ENCODE peak calls at places on chromosomes 2 and 18, in eight cellular contexts. K is GM23248; C is MM.1S; V is hepatocyte; S is lung; R is effector memory CD4-positive, alpha-beta T cell; J is CD8-positive, alpha-beta T cell; Z is neuronal stem cell. I is an unnamed sample. For H3K9me3, the result is how much of the 10 kb centered on the place peaks cover.

GRCh38 chr2:62149708-62150107 is 46.2 kb upstream of the B3GNT2 start:
- DNase-seq in K (peak), C (no peak), V (peak), S (no peak), R (no peak), J (no peak), Z (no peak), I (no peak)

GRCh38 chr18:13406770-13407169 is 188.2 kb downstream of the LDLRAD4 start:
- DNase-seq in K (no peak), C (no peak), V (no peak), S (no peak), R (no peak), J (no peak), Z (no peak), I (no peak)

GRCh38 chr18:45728341-45729010 is 4.5 kb downstream of the SLC14A1 start:
- DNase-seq in K (peak), C (no peak), V (no peak), S (no peak), R (no peak), J (no peak), Z (no peak), I (no peak)

GRCh38 chr18:75548353-75548752 is 120.8 kb upstream of the SMIM21 start:
- DNase-seq in K (no peak), C (peak), V (peak), S (peak), R (no peak), J (no peak), Z (peak), I (no peak)

GRCh38 chr2:112733449-112733848 is 12.6 kb downstream of the NT5DC4 start:
- DNase-seq in K (no peak), C (no peak), V (no peak), S (no peak), R (no peak), J (no peak), Z (no peak), I (no peak)

GRCh38 chr2:109715302-109715937 is 78.7 kb upstream of the RGPD5 start:
- DNase-seq in K (peak), C (no peak), V (peak), S (no peak), R (no peak), J (no peak), Z (no peak), I (no peak)

GRCh38 chr2:176283268-176283667 is 14.0 kb downstream of the MTX2 start:
- DNase-seq in K (peak), C (no peak), V (no peak), S (no peak), R (no peak), J (no peak), Z (no peak), I (no peak)

GRCh38 chr2:112140899-112141622 is 2.9 kb downstream of the FBLN7 start:
- DNase-seq in K (no peak), C (no peak), V (no peak), S (no peak), R (no peak), J (no peak), Z (no peak), I (no peak)

GRCh38 chr2:167509585-167509984 is 621.3 kb downstream of the XIRP2 start:
- DNase-seq in K (peak), C (no peak), V (peak), S (no peak), R (no peak), J (no peak), Z (peak), I (no peak)

GRCh38 chr18:25516121-25516520 is 164.2 kb upstream of the ZNF521 start:
- DNase-seq in K (no peak), C (no peak), V (no peak), S (no peak), R (no peak), J (no peak), Z (no peak), I (no peak)

GRCh38 chr2:54052825-54053718 is 62.3 kb upstream of the ACYP2 start:
- DNase-seq in K (peak), C (peak), V (no peak), S (no peak), R (no peak), J (no peak), Z (no peak), I (no peak)

DNA sequence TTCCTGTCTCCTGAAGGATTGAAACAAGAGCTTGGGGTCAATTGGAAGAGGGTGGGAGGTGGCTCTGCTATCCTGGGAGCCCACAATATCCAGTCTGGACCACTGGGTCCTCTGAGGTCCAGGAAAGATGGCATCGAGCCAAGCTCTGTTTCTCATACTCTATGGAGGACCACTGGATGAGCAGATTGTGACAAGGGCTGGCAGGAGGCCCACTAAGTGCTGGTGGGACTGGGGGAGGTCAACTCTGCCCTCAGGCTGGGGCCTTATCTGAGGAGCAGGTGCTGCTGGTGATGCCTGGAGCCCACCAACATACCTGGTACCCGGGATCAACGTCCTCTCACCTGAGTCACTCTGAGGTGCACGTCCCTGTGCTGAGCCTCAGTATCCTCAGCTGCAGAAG is 142.4 kb downstream of the NDUFA10 start:
- DNase-seq in K (no peak), C (no peak), V (no peak), S (peak), R (no peak), J (no peak), Z (no peak), I (no peak)
- H3K9me3 ChIP-seq in K (under half), C (under half), V (under half), S (under half), R (under half), J (under half), Z (under half), I (under half)

DNA sequence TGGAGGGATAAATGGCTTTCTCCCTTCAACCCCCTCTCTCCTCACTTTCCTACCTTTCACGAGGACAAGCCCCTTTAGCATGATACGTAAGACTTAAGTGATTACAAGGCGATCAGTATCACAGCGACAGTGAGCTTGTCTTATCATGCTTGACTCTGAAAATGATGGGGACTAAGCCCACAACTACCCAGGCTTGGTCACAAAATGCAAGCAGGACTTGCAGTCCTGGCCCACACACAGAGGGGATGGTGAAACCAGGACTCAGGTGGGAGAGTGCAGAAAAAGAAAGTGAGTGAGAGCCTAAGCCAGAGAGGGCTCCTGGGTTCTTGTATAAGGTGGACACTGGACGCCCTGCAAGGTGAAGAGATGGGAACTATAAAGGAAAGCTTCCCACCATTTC is 95.7 kb upstream of the ARL4C start:
- DNase-seq in K (no peak), C (no peak), V (no peak), S (no peak), R (no peak), J (no peak), Z (no peak), I (no peak)
- H3K9me3 ChIP-seq in K (under half), C (under half), V (under half), S (under half), R (under half), J (under half), Z (under half), I (under half)

GRCh38 chr2:172540421-172540820 is 15.5 kb upstream of the PDK1 start:
- DNase-seq in K (peak), C (no peak), V (no peak), S (no peak), R (no peak), J (no peak), Z (no peak), I (no peak)
- H3K9me3 ChIP-seq in K (under half), C (under half), V (under half), S (under half), R (under half), J (under half), Z (under half), I (under half)

GRCh38 chr2:13585732-13586131 is 869.0 kb downstream of the TRIB2 start:
- DNase-seq in K (no peak), C (no peak), V (no peak), S (no peak), R (no peak), J (no peak), Z (no peak), I (no peak)

GRCh38 chr2:13578547-13578946 is 861.8 kb downstream of the TRIB2 start:
- DNase-seq in K (no peak), C (no peak), V (no peak), S (no peak), R (no peak), J (no peak), Z (no peak), I (no peak)

GRCh38 chr2:13581471-13581870 is 864.7 kb downstream of the TRIB2 start:
- DNase-seq in K (peak), C (no peak), V (no peak), S (no peak), R (no peak), J (no peak), Z (no peak), I (no peak)

GRCh38 chr2:13584020-13584419 is 867.3 kb downstream of the TRIB2 start:
- DNase-seq in K (peak), C (no peak), V (no peak), S (no peak), R (no peak), J (no peak), Z (no peak), I (no peak)

DNA sequence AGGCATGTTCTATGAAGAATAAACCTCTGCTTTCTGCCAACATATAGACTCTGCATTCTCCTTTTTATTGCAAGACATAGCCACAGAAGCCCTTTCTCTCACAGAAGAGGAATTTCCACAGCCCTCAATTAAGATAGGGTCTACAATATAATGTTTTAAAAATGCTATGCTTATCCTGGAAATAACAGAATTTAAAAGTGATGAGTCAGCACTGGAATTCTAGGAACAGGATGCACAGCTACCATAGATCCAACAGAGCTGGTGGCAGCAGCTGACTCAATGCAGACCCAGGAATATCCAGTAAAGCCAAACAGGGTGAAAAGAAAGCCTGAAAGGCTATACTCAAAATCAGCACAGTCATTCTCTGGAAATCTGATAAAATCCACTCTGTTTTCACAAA is 866.9 kb downstream of the TRIB2 start:
- DNase-seq in K (no peak), C (no peak), V (no peak), S (no peak), R (no peak), J (no peak), Z (no peak), I (no peak)
- H3K9me3 ChIP-seq in K (under half), C (under half), V (under half), S (under half), R (under half), J (under half), Z (under half), I (under half)

GRCh38 chr2:56167616-56168015 is 16.2 kb upstream of the CCDC85A start:
- DNase-seq in K (peak), C (no peak), V (no peak), S (no peak), R (no peak), J (no peak), Z (no peak), I (no peak)

GRCh38 chr2:56169521-56169920 is 14.3 kb upstream of the CCDC85A start:
- DNase-seq in K (no peak), C (no peak), V (no peak), S (no peak), R (no peak), J (no peak), Z (no peak), I (no peak)

GRCh38 chr2:56170536-56170935 is 13.3 kb upstream of the CCDC85A start:
- DNase-seq in K (peak), C (no peak), V (no peak), S (no peak), R (no peak), J (no peak), Z (no peak), I (no peak)

GRCh38 chr2:56168163-56168562 is 15.6 kb upstream of the CCDC85A start:
- DNase-seq in K (peak), C (no peak), V (peak), S (peak), R (no peak), J (no peak), Z (no peak), I (no peak)

GRCh38 chr2:56170988-56171387 is 12.8 kb upstream of the CCDC85A start:
- DNase-seq in K (no peak), C (no peak), V (no peak), S (no peak), R (no peak), J (no peak), Z (no peak), I (no peak)
- H3K9me3 ChIP-seq in K (under half), C (under half), V (under half), S (under half), R (under half), J (under half), Z (under half), I (under half)

DNA sequence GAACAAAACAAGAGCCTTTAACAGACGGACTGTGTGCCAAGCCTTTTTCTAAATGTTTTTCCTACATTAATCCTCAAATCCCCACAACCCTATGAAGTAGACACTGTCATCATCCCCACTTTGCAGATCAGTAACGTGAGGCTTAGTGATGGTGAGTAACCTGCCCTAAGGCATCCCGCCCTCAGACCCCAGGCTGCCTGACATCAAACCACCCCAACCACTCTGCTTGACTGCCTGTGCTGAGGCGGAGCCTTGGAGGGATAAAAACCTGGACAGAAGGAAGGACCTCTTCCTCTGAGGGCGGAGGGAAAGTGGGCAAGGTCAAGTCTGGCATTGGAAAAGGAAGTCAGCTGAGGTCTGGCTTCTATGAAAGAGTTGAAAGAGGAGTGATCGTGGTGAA is 104.6 kb downstream of the SP3 start:
- DNase-seq in K (no peak), C (no peak), V (no peak), S (no peak), R (no peak), J (no peak), Z (no peak), I (no peak)
- H3K9me3 ChIP-seq in K (under half), C (under half), V (under half), S (under half), R (under half), J (under half), Z (under half), I (under half)